ENCODE peak calls at places on chromosomes 3 and 15, in six cellular contexts. Y is A549, Z is adrenal gland, B is stomach, J is right lobe of liver, R is sigmoid colon. L is an unnamed sample.
A peak's percentile ranks its signal among the peaks of the same experiment; 100 is the strongest.

GRCh38 chr15:40439461-40440299 is 1.1 kb upstream of the BAHD1 start:
- DNase-seq in Y (peak; percentile 18), Z (peak; percentile 77), B (peak; percentile 47), J (no peak), R (no peak), L (peak; percentile 84)

GRCh38 chr15:67409175-67409574 is 111.8 kb upstream of the C15orf61 start:
- DNase-seq in Y (no peak), Z (no peak), B (no peak), J (no peak), R (no peak), L (no peak)

GRCh38 chr15:72170691-72171090 is 26.9 kb downstream of the GRAMD2A start:
- DNase-seq in Y (no peak), Z (no peak), B (no peak), J (no peak), R (no peak), L (no peak)

GRCh38 chr15:90845201-90845949 is 23.0 kb upstream of the FURIN start:
- DNase-seq in Y (peak; percentile 60), Z (peak; percentile 33), B (no peak), J (no peak), R (no peak), L (peak; percentile 63)

GRCh38 chr3:58628823-58629562 is 37.6 kb downstream of the FAM3D start:
- DNase-seq in Y (no peak), Z (peak; percentile 28), B (no peak), J (no peak), R (no peak), L (no peak)

GRCh38 chr3:62636235-62636826 is 238.9 kb downstream of the CADPS start:
- DNase-seq in Y (no peak), Z (no peak), B (no peak), J (no peak), R (no peak), L (no peak)

GRCh38 chr15:35289029-35289617 is 204.0 kb upstream of the NANOGP8 start:
- DNase-seq in Y (peak; percentile 72), Z (no peak), B (no peak), J (no peak), R (no peak), L (peak; percentile 23)

GRCh38 chr3:114623420-114624046 is 329.7 kb downstream of the TIGIT start:
- DNase-seq in Y (peak; percentile 27), Z (no peak), B (no peak), J (no peak), R (no peak), L (no peak)

GRCh38 chr3:39185326-39185958 is 7.0 kb downstream of the XIRP1 start:
- DNase-seq in Y (no peak), Z (no peak), B (no peak), J (no peak), R (no peak), L (no peak)

GRCh38 chr3:28846948-28847527 is 433.8 kb upstream of the RBMS3 start:
- DNase-seq in Y (no peak), Z (no peak), B (no peak), J (no peak), R (no peak), L (no peak)

GRCh38 chr15:73081321-73081958 is 29.2 kb downstream of the NEO1 start:
- DNase-seq in Y (peak; percentile 73), Z (no peak), B (no peak), J (no peak), R (no peak), L (peak; percentile 2)

GRCh38 chr3:195892355-195893120 is 15.8 kb downstream of the TNK2 start:
- DNase-seq in Y (no peak), Z (peak; percentile 48), B (no peak), J (peak; percentile 74), R (peak; percentile 93), L (peak; percentile 68)

GRCh38 chr15:97661796-97662195 is 298.7 kb upstream of the ARRDC4 start:
- DNase-seq in Y (no peak), Z (no peak), B (no peak), J (no peak), R (no peak), L (no peak)

GRCh38 chr3:47283596-47284364 is 1.0 kb downstream of the KLHL18 start:
- DNase-seq in Y (no peak), Z (no peak), B (no peak), J (no peak), R (peak; percentile 60), L (no peak)

DNA sequence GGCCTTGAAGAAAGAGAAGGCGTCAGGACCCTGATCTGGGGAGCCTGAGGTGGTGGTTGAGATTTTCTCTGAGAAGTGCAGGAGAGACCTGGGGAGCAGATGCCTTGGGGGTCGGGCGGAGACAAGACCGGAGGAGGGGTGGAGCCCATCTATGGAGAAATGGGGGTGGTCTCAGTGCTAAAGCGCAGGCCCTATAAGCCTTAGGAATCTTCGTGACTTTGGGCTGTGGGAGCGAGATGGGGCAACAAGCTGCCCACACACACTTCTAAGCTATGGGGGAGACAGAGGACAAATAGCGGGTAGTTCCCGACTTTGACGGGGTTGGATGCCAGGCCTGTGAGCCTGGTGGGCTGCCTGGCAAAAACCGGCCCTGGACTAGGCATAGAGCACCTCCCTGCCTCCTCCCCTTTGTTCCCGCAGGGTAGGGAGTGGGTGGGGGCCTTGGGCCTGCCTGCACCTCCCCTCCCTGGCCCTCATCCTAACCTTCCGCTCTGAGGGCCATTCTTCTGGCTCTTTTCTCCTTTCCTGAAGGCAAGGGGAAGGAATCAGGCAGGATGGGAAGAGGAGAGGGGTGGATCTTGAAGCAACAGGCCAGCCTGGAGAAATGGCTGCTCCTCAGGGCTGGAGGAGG is 880 bp downstream of the NISCH start:
- DNase-seq in Y (no peak), Z (peak; percentile 50), B (no peak), J (peak; percentile 42), R (peak; percentile 78), L (no peak)
- TF ChIP-seq POLR2A in Y (no peak), Z (no peak), B (no peak), J (no peak), R (no peak), L (no peak)

GRCh38 chr3:51992017-51992682 is 3.5 kb downstream of the RPL29 start:
- DNase-seq in Y (no peak), Z (no peak), B (no peak), J (no peak), R (no peak), L (no peak)
- TF ChIP-seq POLR2A in Y (no peak), Z (no peak), B (no peak), J (no peak), R (no peak), L (no peak)

DNA sequence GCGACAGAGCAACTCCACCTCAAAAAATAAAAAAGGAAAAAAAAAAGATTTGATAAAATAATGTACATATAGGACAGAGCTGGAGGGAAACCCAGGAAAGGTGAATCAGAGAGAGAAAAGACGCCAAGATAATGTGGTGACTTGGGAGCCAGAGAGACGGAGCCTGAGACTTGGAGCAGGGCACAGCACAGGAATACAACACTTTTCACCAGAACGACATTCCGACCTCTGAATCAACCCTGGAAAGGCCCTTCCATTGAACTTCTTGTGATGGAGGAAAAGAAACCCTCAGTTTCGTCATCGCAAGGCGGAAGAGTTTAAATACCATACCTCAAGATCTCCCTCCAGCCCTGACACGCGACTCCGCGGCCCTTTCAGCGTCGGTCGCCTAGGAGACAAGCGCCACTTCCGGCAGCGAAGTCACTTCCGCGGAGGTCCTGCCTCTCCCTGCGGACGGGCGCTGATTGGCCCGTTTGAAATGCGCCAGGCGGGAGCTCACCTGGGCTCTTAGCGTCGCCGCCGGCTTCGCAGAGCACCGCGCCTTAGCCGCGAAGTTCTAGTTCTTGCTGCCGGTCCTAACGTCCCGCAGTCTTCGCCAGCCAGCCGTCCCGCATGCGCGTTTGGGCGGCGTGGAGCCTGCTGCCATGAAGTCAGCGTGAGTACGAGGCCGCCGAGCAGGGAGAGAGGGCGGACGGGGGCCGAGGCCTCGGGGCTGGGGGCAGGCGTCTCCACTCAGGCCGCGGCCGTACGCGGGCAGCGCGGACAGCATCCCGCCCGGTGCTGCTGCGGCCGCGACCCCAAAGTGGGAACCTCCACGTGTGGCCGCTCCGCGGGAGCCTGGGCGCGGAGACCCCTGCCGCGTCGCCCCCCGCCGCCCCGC is at the start of gene KIF23:
- DNase-seq in Y (peak; percentile 97), Z (peak; percentile 88), B (peak; percentile 91), J (peak; percentile 95), R (peak; percentile 93), L (peak; percentile 83)
- TF ChIP-seq POLR2A in Y (peak; percentile 56), Z (no peak), B (no peak), J (no peak), R (no peak), L (peak; percentile 81)

GRCh38 chr3:16174976-16175901 is 759 bp downstream of the GALNT15 start:
- DNase-seq in Y (no peak), Z (no peak), B (no peak), J (no peak), R (no peak), L (no peak)
- TF ChIP-seq POLR2A in Y (no peak), Z (no peak), B (no peak), J (no peak), R (no peak), L (no peak)

DNA sequence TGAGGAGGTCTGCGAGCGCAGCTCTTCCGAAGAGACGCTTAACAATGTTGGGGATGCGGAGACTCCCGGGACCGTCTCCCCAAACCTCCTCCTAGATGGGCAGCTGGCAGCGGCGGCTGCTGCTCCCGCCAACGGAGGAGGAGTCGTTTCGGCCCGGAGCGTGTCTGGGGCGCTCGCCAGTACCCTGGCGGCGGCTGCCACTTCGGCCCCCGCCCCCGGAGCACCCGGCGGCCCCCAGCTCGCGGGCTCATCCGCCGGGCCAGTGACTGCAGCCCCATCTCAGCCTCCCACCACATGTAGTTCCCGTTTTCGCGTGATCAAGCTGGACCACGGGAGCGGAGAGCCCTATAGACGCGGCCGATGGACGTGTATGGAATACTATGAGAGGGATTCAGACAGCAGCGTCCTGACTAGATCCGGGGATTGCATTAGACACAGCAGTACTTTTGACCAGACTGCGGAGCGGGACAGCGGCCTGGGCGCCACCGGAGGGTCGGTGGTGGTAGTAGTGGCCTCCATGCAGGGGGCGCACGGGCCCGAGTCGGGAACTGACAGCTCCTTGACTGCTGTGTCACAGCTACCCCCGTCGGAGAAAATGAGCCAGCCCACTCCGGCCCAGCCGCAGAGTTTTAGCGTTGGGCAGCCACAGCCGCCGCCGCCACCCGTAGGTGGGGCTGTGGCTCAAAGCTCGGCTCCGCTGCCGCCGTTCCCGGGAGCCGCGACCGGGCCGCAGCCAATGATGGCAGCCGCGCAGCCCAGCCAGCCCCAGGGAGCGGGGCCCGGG is 1.6 kb downstream of the TSC22D2 start:
- DNase-seq in Y (peak; percentile 70), Z (peak; percentile 84), B (peak; percentile 78), J (peak; percentile 84), R (peak; percentile 90), L (no peak)
- TF ChIP-seq POLR2A in Y (no peak), Z (peak; percentile 76), B (no peak), J (peak; percentile 67), R (no peak), L (no peak)